ENCODE peak calls at places on chromosomes 7 and 10, in five cellular contexts. One of them, this sample, is unnamed.

GRCh38 chr7:149209518-149210269 is 14.3 kb downstream of the ZNF282 start:
- DNase-seq in ovary: no peak
- DNase-seq in cardiac muscle cell: peak; percentile 80
- DNase-seq in tibial nerve: no peak
- DNase-seq in fibroblast of lung: peak; percentile 62
- DNase-seq in this sample: peak; percentile 26

GRCh38 chr7:74294191-74294998 is 5.2 kb downstream of the CLIP2 start:
- DNase-seq in fibroblast of lung: peak; percentile 17
- DNase-seq in cardiac muscle cell: peak; percentile 67
- DNase-seq in ovary: no peak
- DNase-seq in tibial nerve: no peak
- DNase-seq in this sample: peak; percentile 72

GRCh38 chr7:2953588-2954407 is 89.9 kb downstream of the CARD11 start:
- DNase-seq in tibial nerve: no peak
- DNase-seq in ovary: no peak
- DNase-seq in fibroblast of lung: no peak
- DNase-seq in cardiac muscle cell: no peak
- DNase-seq in this sample: no peak

GRCh38 chr10:17523917-17524316 is 69.5 kb upstream of the ST8SIA6 start:
- DNase-seq in fibroblast of lung: no peak
- DNase-seq in ovary: no peak
- DNase-seq in cardiac muscle cell: no peak
- DNase-seq in tibial nerve: no peak
- DNase-seq in this sample: no peak

GRCh38 chr7:69130421-69130820 is 467.9 kb upstream of the AUTS2 start:
- DNase-seq in fibroblast of lung: no peak
- DNase-seq in cardiac muscle cell: no peak
- DNase-seq in tibial nerve: no peak
- DNase-seq in ovary: no peak
- DNase-seq in this sample: no peak

GRCh38 chr10:100986952-100987684 is at the start of the genes MRPL43 and TWNK:
- DNase-seq in tibial nerve: peak; percentile 64
- DNase-seq in fibroblast of lung: peak; percentile 67
- DNase-seq in cardiac muscle cell: peak; percentile 76
- DNase-seq in ovary: peak; percentile 82
- DNase-seq in this sample: peak; percentile 65

GRCh38 chr10:60254776-60255175 is 134.9 kb downstream of the ANK3 start:
- DNase-seq in ovary: no peak
- DNase-seq in tibial nerve: no peak
- DNase-seq in fibroblast of lung: no peak
- DNase-seq in cardiac muscle cell: no peak
- DNase-seq in this sample: no peak

GRCh38 chr10:100683545-100684127 is 61.7 kb upstream of the PAX2 start:
- DNase-seq in cardiac muscle cell: no peak
- DNase-seq in ovary: no peak
- DNase-seq in fibroblast of lung: no peak
- DNase-seq in tibial nerve: no peak
- DNase-seq in this sample: no peak

GRCh38 chr10:14583252-14583651 is 191.4 kb downstream of the FAM107B start:
- DNase-seq in tibial nerve: no peak
- DNase-seq in fibroblast of lung: no peak
- DNase-seq in cardiac muscle cell: no peak
- DNase-seq in ovary: no peak
- DNase-seq in this sample: no peak

GRCh38 chr7:153590571-153590970 is 461.6 kb upstream of the DPP6 start:
- DNase-seq in tibial nerve: no peak
- DNase-seq in ovary: no peak
- DNase-seq in fibroblast of lung: no peak
- DNase-seq in cardiac muscle cell: no peak
- DNase-seq in this sample: no peak

GRCh38 chr7:70608229-70608628 is 523.7 kb upstream of the GALNT17 start:
- DNase-seq in fibroblast of lung: no peak
- DNase-seq in ovary: no peak
- DNase-seq in cardiac muscle cell: no peak
- DNase-seq in tibial nerve: no peak
- DNase-seq in this sample: no peak

GRCh38 chr10:5943536-5943935 is 33.8 kb downstream of the IL15RA start:
- DNase-seq in fibroblast of lung: peak; percentile 68
- DNase-seq in ovary: peak; percentile 72
- DNase-seq in cardiac muscle cell: peak; percentile 62
- DNase-seq in tibial nerve: no peak
- DNase-seq in this sample: peak; percentile 20

GRCh38 chr10:5945561-5946418 is 31.6 kb downstream of the IL15RA start:
- DNase-seq in cardiac muscle cell: peak; percentile 98
- DNase-seq in fibroblast of lung: peak; percentile 98
- DNase-seq in tibial nerve: no peak
- DNase-seq in ovary: peak; percentile 81
- DNase-seq in this sample: peak; percentile 90

GRCh38 chr10:5946786-5947185 is 30.6 kb downstream of the IL15RA start:
- DNase-seq in tibial nerve: no peak
- DNase-seq in ovary: no peak
- DNase-seq in fibroblast of lung: no peak
- DNase-seq in cardiac muscle cell: no peak
- DNase-seq in this sample: no peak

GRCh38 chr10:5944389-5945202 is 32.7 kb downstream of the IL15RA start:
- DNase-seq in fibroblast of lung: peak; percentile 100
- DNase-seq in ovary: peak; percentile 97
- DNase-seq in cardiac muscle cell: peak; percentile 99
- DNase-seq in tibial nerve: peak; percentile 53
- DNase-seq in this sample: peak; percentile 99

DNA sequence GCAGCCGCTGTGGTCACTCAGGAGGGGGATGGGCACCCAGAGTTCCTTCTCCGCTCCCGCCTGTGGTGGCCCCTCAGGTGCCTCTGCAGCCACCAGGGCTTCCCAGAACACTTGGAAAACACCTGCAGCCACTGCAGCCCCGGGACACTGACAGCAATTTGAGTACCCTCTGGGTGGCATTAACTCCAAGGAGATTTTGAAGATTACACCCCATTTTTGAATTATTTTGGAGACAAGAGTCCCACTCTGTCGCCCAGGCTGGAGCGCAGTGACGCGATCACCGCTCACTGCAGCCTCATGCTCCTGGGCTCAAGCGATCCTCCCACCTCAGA is 32.2 kb downstream of the IL15RA start:
- DNase-seq in ovary: peak; percentile 57
- DNase-seq in tibial nerve: no peak
- DNase-seq in fibroblast of lung: no peak
- DNase-seq in cardiac muscle cell: no peak
- DNase-seq in this sample: no peak
- H3K4me3 ChIP-seq in ovary: peak overlapping the region; percentile 21
- H3K4me3 ChIP-seq in tibial nerve: peak overlapping the region; percentile 33
- H3K4me3 ChIP-seq in fibroblast of lung: peak overlapping the region; percentile 36
- H3K4me3 ChIP-seq in cardiac muscle cell: no peak overlapping the region
- H3K4me3 ChIP-seq in this sample: no peak overlapping the region

DNA sequence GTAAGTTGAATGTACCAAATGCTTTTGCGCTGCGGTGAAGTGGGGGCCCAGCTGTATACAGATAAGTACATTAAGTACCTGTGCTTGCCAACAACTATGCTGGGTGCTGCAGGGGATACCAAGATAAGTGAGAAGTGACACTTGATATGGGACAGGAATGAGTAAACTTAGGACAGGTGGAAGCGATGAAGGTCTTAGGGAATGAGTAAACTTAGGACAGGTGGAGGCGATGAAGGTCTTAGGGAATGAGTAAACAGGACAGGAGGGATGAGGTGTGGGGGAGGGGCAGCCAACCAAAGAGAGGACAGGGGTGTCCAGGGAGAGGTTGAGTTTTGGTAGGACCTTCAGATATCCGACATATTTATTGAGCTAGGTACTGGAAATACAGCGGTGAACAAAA is 1.4 kb downstream of the MDH2 start:
- DNase-seq in ovary: no peak
- DNase-seq in cardiac muscle cell: no peak
- DNase-seq in fibroblast of lung: no peak
- DNase-seq in tibial nerve: no peak
- DNase-seq in this sample: no peak
- H3K4me3 ChIP-seq in ovary: no peak overlapping the region
- H3K4me3 ChIP-seq in cardiac muscle cell: peak overlapping the region; percentile 67
- H3K4me3 ChIP-seq in fibroblast of lung: peak overlapping the region; percentile 95
- H3K4me3 ChIP-seq in tibial nerve: peak overlapping the region; percentile 98
- H3K4me3 ChIP-seq in this sample: peak overlapping the region; percentile 99

DNA sequence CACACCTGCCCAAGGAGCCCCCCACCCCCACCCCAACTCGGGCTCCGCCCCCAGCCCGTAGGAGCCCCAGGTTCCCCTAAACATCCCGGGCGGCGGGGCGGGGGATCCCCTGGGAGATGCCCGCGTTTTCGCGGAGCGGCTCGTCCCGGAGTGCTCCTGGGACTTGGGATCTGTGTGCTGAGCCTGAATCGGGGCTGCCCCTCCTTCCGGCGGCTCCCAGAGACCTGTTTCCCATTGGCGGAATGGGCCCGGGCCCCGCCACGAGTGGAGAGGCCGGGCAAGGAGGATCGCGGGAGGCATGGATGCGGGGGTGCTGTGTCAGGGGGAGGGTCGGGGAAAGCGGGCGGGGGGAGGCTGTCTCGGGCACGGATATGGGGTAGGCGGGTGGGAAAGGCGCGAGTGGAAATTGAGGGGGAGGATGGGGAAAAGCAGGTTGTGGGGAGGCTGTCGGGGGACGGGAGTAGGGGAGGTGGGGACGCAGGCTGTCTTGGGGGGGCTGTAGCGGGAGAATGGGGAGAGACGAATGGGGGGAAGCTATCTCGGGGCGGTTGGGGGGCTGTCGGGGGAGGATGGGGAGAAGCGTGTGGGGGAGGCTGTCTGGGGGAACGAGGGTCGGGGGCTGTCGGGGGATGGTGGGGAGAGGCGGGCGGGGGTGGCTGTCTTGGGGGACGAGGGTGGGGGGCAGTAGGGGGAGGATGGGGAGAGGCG is 572 bp upstream of the BHLHA15 start:
- DNase-seq in fibroblast of lung: no peak
- DNase-seq in cardiac muscle cell: peak; percentile 21
- DNase-seq in ovary: no peak
- DNase-seq in tibial nerve: no peak
- DNase-seq in this sample: peak; percentile 46
- H3K4me3 ChIP-seq in fibroblast of lung: no peak overlapping the region
- H3K4me3 ChIP-seq in cardiac muscle cell: peak overlapping the region; percentile 32
- H3K4me3 ChIP-seq in ovary: no peak overlapping the region
- H3K4me3 ChIP-seq in tibial nerve: peak overlapping the region; percentile 41
- H3K4me3 ChIP-seq in this sample: peak overlapping the region; percentile 35

GRCh38 chr10:97129666-97130065 is 56.1 kb downstream of the SLIT1 start:
- DNase-seq in ovary: no peak
- DNase-seq in tibial nerve: no peak
- DNase-seq in fibroblast of lung: peak; percentile 3
- DNase-seq in cardiac muscle cell: no peak
- DNase-seq in this sample: no peak

GRCh38 chr10:97128851-97129186 is 56.9 kb downstream of the SLIT1 start:
- DNase-seq in tibial nerve: no peak
- DNase-seq in cardiac muscle cell: no peak
- DNase-seq in ovary: no peak
- DNase-seq in fibroblast of lung: no peak
- DNase-seq in this sample: no peak

GRCh38 chr10:97132273-97132672 is 53.5 kb downstream of the SLIT1 start:
- DNase-seq in fibroblast of lung: no peak
- DNase-seq in ovary: no peak
- DNase-seq in tibial nerve: no peak
- DNase-seq in cardiac muscle cell: no peak
- DNase-seq in this sample: no peak

GRCh38 chr10:97131702-97132101 is 54.1 kb downstream of the SLIT1 start:
- DNase-seq in fibroblast of lung: peak; percentile 6
- DNase-seq in cardiac muscle cell: peak; percentile 39
- DNase-seq in ovary: no peak
- DNase-seq in tibial nerve: no peak
- DNase-seq in this sample: no peak

GRCh38 chr10:97131041-97131659 is 54.6 kb downstream of the SLIT1 start:
- DNase-seq in tibial nerve: no peak
- DNase-seq in ovary: no peak
- DNase-seq in fibroblast of lung: no peak
- DNase-seq in cardiac muscle cell: no peak
- DNase-seq in this sample: no peak
- H3K4me3 ChIP-seq in tibial nerve: no peak overlapping the region
- H3K4me3 ChIP-seq in ovary: no peak overlapping the region
- H3K4me3 ChIP-seq in fibroblast of lung: no peak overlapping the region
- H3K4me3 ChIP-seq in cardiac muscle cell: no peak overlapping the region
- H3K4me3 ChIP-seq in this sample: no peak overlapping the region

DNA sequence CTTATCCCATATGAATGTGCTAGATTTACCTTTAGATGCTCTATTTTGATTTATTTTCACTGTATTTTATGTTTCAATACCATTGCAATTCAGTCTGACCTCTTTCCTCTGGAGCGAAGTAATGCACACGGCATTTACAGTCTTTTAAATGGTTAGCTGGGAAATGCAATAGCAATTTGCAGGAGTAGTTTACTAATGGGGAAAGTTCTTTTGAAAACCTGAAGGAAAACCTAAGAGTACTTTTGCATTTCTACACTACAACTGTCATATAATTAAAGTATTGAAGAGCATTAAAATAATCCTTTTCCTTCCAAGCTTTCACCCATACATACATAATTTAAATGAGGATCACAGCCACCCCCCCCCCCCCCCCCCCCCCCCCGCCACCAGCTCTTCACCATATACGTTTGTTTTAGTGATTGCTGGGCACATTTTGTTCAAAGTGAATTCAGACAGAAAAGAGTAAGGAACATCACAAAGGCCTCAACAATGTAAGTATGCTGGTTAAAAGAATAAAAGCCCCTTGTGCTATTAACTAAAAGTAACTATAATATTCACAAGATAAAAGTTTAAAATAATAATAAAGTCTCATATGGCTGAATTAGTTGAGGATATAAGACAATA is 3.5 kb downstream of the SKIDA1 start:
- DNase-seq in ovary: no peak
- DNase-seq in cardiac muscle cell: no peak
- DNase-seq in tibial nerve: no peak
- DNase-seq in fibroblast of lung: peak; percentile 20
- DNase-seq in this sample: no peak
- H3K4me3 ChIP-seq in ovary: no peak overlapping the region
- H3K4me3 ChIP-seq in cardiac muscle cell: no peak overlapping the region
- H3K4me3 ChIP-seq in tibial nerve: no peak overlapping the region
- H3K4me3 ChIP-seq in fibroblast of lung: no peak overlapping the region
- H3K4me3 ChIP-seq in this sample: no peak overlapping the region

DNA sequence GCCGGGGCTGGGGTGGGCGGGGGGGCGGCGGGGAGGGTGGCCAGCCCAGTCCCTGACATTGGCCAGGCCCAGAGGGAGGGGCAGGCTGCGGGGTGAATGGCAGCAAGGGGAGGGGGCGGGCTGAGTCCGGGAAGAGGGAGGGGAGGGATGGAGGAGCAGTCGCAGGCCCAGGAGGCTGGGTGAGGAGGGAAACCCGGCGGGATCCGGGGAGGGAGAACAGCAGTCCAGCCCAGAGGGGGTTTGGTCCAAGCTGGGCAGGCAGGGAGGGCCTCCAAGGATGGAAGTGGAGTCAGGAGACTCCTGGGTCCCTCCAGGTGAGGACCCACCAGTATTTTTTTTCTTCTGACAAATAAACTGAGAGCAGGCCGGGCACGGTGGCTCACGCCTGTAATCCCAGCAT is 14.4 kb downstream of the GRID2IP start:
- DNase-seq in fibroblast of lung: peak; percentile 22
- DNase-seq in ovary: no peak
- DNase-seq in tibial nerve: no peak
- DNase-seq in cardiac muscle cell: peak; percentile 39
- DNase-seq in this sample: no peak
- H3K4me3 ChIP-seq in fibroblast of lung: no peak overlapping the region
- H3K4me3 ChIP-seq in ovary: no peak overlapping the region
- H3K4me3 ChIP-seq in tibial nerve: peak overlapping the region; percentile 30
- H3K4me3 ChIP-seq in cardiac muscle cell: peak overlapping the region; percentile 46
- H3K4me3 ChIP-seq in this sample: no peak overlapping the region

This sample was measured in foreskin fibroblast.